ENCODE peak calls at places on chromosomes 3 and 15, in six cellular contexts. S is B cell; M is stimulated activated naive CD8-positive, alpha-beta T cell treated with anti-CD3 and anti-CD28 coated beads, Interleukin-15, Interleukin-2, amounts not matched to agents 100 U/mL and 50 U/mL, for 24 hours; Z is GM20000; K is GM23248; H is T-helper 9 cell. E is an unnamed sample.

GRCh38 chr15:82843561-82843960 is 34.1 kb downstream of the WHAMM start:
- DNase-seq in K (no peak), Z (no peak), H (no peak), M (no peak), S (no peak), E (no peak)

GRCh38 chr15:49415638-49416037 is 7.4 kb upstream of the FGF7 start:
- DNase-seq in Z (no peak), H (no peak), K (peak), M (no peak), S (no peak), E (peak)

GRCh38 chr15:61275901-61276300 is 46.8 kb upstream of the RORA start:
- DNase-seq in K (no peak), Z (no peak), H (no peak), M (no peak), S (no peak), E (no peak)

GRCh38 chr3:143951351-143951971 is 20.2 kb upstream of the DIPK2A start:
- DNase-seq in Z (peak), S (peak), H (no peak), M (peak), K (peak), E (peak)

GRCh38 chr3:185362850-185363661 is at the start of gene MAP3K13:
- DNase-seq in M (peak), Z (peak), K (peak), H (no peak), S (no peak), E (peak)

GRCh38 chr3:119357190-119357589 is 63.0 kb downstream of the ARHGAP31 start:
- DNase-seq in H (no peak), K (no peak), Z (no peak), M (no peak), S (no peak), E (no peak)

GRCh38 chr3:147311716-147312115 is 94.6 kb downstream of the ZIC4 start:
- DNase-seq in H (no peak), Z (no peak), S (no peak), M (no peak), K (no peak), E (peak)

GRCh38 chr3:185726254-185726967 is 98.4 kb downstream of the IGF2BP2 start:
- DNase-seq in K (no peak), S (no peak), M (no peak), H (no peak), Z (peak), E (no peak)

GRCh38 chr15:61974759-61975158 is 85.5 kb downstream of the VPS13C start:
- DNase-seq in H (no peak), K (peak), Z (no peak), S (no peak), M (no peak), E (peak)

GRCh38 chr3:138188013-138188352 is 882 bp downstream of the ARMC8 start:
- DNase-seq in H (no peak), K (peak), S (no peak), Z (peak), M (no peak), E (peak)

GRCh38 chr3:129260606-129261005 is 11.2 kb downstream of the COPG1 start:
- DNase-seq in S (no peak), Z (no peak), K (no peak), H (no peak), M (no peak), E (no peak)

GRCh38 chr3:46564190-46565112 is 1.7 kb downstream of the LRRC2 start:
- DNase-seq in S (no peak), Z (no peak), M (no peak), H (no peak), K (peak), E (no peak)

GRCh38 chr15:31366169-31366734 is 39.6 kb downstream of the KLF13 start:
- DNase-seq in H (no peak), Z (no peak), M (no peak), K (peak), S (no peak), E (peak)

GRCh38 chr3:190326930-190327329 is 4.7 kb upstream of the CLDN1 start:
- DNase-seq in H (no peak), K (peak), Z (no peak), M (no peak), S (no peak), E (no peak)

GRCh38 chr3:173397161-173398110 is at the start of gene NLGN1:
- DNase-seq in M (peak), S (no peak), Z (peak), K (peak), H (no peak), E (peak)

GRCh38 chr15:89801471-89802205 is 13.0 kb downstream of the ANPEP start:
- DNase-seq in H (no peak), K (no peak), Z (no peak), S (peak), M (no peak), E (no peak)

GRCh38 chr15:70492240-70493177 is 270.8 kb downstream of the UACA start:
- DNase-seq in S (peak), K (peak), H (peak), M (peak), Z (peak), E (peak)

GRCh38 chr15:33107950-33108349 is 86.6 kb downstream of the FMN1 start:
- DNase-seq in Z (no peak), K (peak), M (no peak), S (no peak), H (no peak), E (peak)

GRCh38 chr15:60835974-60836373 is 357.0 kb upstream of the ICE2 start:
- DNase-seq in S (no peak), H (no peak), Z (no peak), M (no peak), K (peak), E (peak)

GRCh38 chr3:99678023-99678422 is 39.6 kb downstream of the COL8A1 start:
- DNase-seq in S (no peak), H (no peak), Z (no peak), K (peak), M (no peak), E (peak)

GRCh38 chr3:173395073-173395411 is 2.5 kb upstream of the NLGN1 start:
- DNase-seq in S (no peak), Z (peak), K (no peak), H (no peak), M (no peak), E (no peak)

E was measured in LHCN-M2.